ENCODE peak calls at places on chromosome 10, in seven cellular contexts. O, H, P, V, Y, E and A are unnamed samples.

GRCh38 chr10:113326160-113327111 is 226.4 kb upstream of the HABP2 start:
- DNase-seq in O (no peak), Y (no peak), H (peak; percentile 55), E (peak; percentile 93), V (peak; percentile 40), P (peak; percentile 9), A (no peak)

GRCh38 chr10:17851611-17852010 is 42.5 kb downstream of the MRC1 start:
- DNase-seq in Y (no peak), O (no peak), E (no peak), H (peak; percentile 42), P (no peak), V (peak; percentile 24), A (no peak)

GRCh38 chr10:113680172-113681111 is 730 bp downstream of the CASP7 start:
- DNase-seq in V (peak; percentile 21), E (peak; percentile 28), Y (peak; percentile 84), H (peak; percentile 39), O (peak; percentile 43), P (no peak), A (peak; percentile 33)

GRCh38 chr10:131886181-131886716 is 14.6 kb upstream of the PPP2R2D start:
- DNase-seq in V (no peak), Y (peak; percentile 62), P (no peak), E (no peak), H (no peak), O (no peak), A (no peak)

GRCh38 chr10:43846187-43846680 is 197.6 kb upstream of the ZNF32 start:
- DNase-seq in H (no peak), P (no peak), V (no peak), O (no peak), E (no peak), Y (no peak), A (no peak)

GRCh38 chr10:27513451-27514191 is 9.5 kb downstream of the RAB18 start:
- DNase-seq in H (no peak), P (no peak), V (no peak), E (no peak), Y (no peak), O (no peak), A (no peak)

GRCh38 chr10:49300140-49300974 is 1.4 kb downstream of the C10orf71 start:
- DNase-seq in V (no peak), H (no peak), Y (no peak), E (no peak), P (no peak), O (no peak), A (no peak)

GRCh38 chr10:6507311-6507710 is 72.8 kb downstream of the PRKCQ start:
- DNase-seq in Y (no peak), V (no peak), P (no peak), E (no peak), H (no peak), O (no peak), A (no peak)

GRCh38 chr10:120455004-120455403 is 2.0 kb upstream of the PLPP4 start:
- DNase-seq in O (no peak), P (no peak), H (no peak), E (no peak), Y (no peak), V (no peak), A (no peak)

GRCh38 chr10:128546651-128547165 is 420.5 kb upstream of the MKI67 start:
- DNase-seq in H (no peak), E (no peak), P (no peak), O (no peak), V (no peak), Y (no peak), A (no peak)

GRCh38 chr10:28754930-28755718 is 77.8 kb downstream of the BAMBI start:
- DNase-seq in P (no peak), O (no peak), V (no peak), E (no peak), H (no peak), Y (no peak), A (no peak)

GRCh38 chr10:123148414-123149161 is 652 bp downstream of the HMX2 start:
- DNase-seq in E (no peak), Y (peak; percentile 77), O (no peak), P (no peak), V (no peak), H (no peak), A (no peak)

GRCh38 chr10:47165711-47166404 is 134.1 kb upstream of the GDF10 start:
- DNase-seq in P (no peak), O (peak; percentile 73), H (peak; percentile 68), Y (peak; percentile 87), V (peak; percentile 47), E (no peak), A (peak; percentile 22)

GRCh38 chr10:114245128-114245791 is 6.2 kb downstream of the VWA2 start:
- DNase-seq in P (no peak), O (no peak), E (no peak), V (no peak), Y (no peak), H (peak; percentile 42), A (peak; percentile 72)

GRCh38 chr10:25425776-25426175 is 251.0 kb downstream of the GPR158 start:
- DNase-seq in H (no peak), Y (no peak), E (no peak), P (no peak), V (no peak), O (no peak), A (no peak)

GRCh38 chr10:23150610-23151009 is 41.5 kb upstream of the PTF1A start:
- DNase-seq in V (no peak), O (no peak), P (no peak), Y (no peak), H (no peak), E (no peak), A (no peak)

GRCh38 chr10:2387261-2387660 is 649.9 kb upstream of the ADARB2 start:
- DNase-seq in E (no peak), O (no peak), V (no peak), H (no peak), P (no peak), Y (no peak), A (no peak)

GRCh38 chr10:58764087-58764747 is 251.5 kb downstream of the BICC1 start:
- DNase-seq in H (no peak), P (no peak), Y (no peak), O (no peak), E (no peak), V (no peak), A (no peak)

GRCh38 chr10:43965033-43965917 is 316.6 kb upstream of the ZNF32 start:
- DNase-seq in V (no peak), Y (peak; percentile 50), P (no peak), O (no peak), E (no peak), H (no peak), A (no peak)

GRCh38 chr10:5354068-5354467 is 10.7 kb upstream of the UCN3 start:
- DNase-seq in V (no peak), Y (no peak), H (no peak), P (no peak), O (no peak), E (no peak), A (no peak)

GRCh38 chr10:71963351-71963755 is 842 bp upstream of the CHST3 start:
- DNase-seq in O (peak; percentile 67), H (no peak), E (no peak), P (no peak), V (peak; percentile 42), Y (no peak), A (no peak)

GRCh38 chr10:71966046-71967004 is 2.1 kb downstream of the CHST3 start:
- DNase-seq in Y (no peak), P (no peak), E (no peak), O (peak; percentile 34), V (no peak), H (no peak), A (no peak)

GRCh38 chr10:71963756-71964668 is at the start of gene CHST3:
- DNase-seq in E (no peak), V (peak; percentile 46), O (peak; percentile 91), P (peak; percentile 48), H (no peak), Y (no peak), A (peak; percentile 41)

GRCh38 chr10:71965623-71966022 is 1.4 kb downstream of the CHST3 start:
- DNase-seq in P (no peak), O (peak; percentile 63), H (no peak), V (no peak), Y (no peak), E (no peak), A (no peak)

DNA sequence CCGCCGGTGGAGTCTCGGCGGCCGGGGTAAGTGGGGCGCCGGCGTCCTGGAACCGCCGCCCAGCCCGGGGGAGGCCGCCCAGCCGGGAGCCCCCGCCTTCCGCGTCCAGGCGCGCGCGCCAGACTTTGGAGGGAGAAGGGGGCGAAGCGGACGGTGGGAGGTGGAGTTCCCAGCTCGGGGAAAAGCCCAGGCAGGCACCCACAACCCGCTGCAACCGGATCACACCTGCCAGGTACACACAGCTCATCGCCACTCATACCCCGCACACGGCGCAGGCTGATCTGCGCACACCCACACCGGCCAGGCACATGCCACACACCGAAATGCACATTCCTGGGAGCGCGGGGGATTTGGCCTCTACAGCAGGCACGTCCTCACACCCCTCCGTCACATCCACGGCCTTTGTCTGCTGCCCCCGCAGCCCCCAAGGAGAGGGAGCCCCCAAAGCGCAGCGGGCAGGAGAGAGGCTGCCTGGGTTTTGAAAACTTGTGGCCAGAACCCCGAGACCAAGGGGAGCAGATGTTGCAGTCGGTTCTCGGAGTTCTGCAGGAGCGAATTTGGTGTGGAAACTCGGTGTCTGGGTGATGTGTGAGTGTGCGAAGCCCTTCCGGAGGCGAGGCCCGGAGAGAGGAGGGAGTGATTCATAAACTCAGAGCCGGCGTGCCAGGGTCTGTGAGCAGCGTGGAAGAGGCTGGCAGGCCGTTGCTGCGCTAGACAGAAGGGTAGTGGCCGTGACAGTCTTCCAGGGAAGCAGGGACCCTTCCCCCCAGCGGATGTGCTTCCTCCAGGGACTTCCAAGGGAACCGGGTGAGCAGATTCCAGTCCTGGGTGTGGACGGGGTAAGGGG is 697 bp downstream of the CHST3 start:
- DNase-seq in H (no peak), V (no peak), Y (no peak), P (no peak), E (peak; percentile 40), O (peak; percentile 75), A (peak; percentile 60)
- TF ChIP-seq POLR2A in H (no peak), V (no peak), Y (no peak), P (no peak), E (no peak), O (no peak), A (no peak)

GRCh38 chr10:133520193-133520738 is 6.9 kb upstream of the CYP2E1 start:
- DNase-seq in E (peak; percentile 91), V (peak; percentile 39), O (peak; percentile 90), H (peak; percentile 43), P (peak; percentile 77), Y (peak; percentile 97), A (peak; percentile 49)
- TF ChIP-seq POLR2A in E (peak; percentile 82), V (no peak), O (no peak), H (no peak), P (no peak), Y (no peak), A (no peak)

GRCh38 chr10:29841724-29842649 is 207.2 kb upstream of the SVIL start:
- DNase-seq in H (peak; percentile 44), V (no peak), E (peak; percentile 56), O (peak; percentile 50), Y (no peak), P (no peak), A (peak; percentile 54)
- TF ChIP-seq POLR2A in H (no peak), V (no peak), E (no peak), O (no peak), Y (no peak), P (no peak), A (no peak)

DNA sequence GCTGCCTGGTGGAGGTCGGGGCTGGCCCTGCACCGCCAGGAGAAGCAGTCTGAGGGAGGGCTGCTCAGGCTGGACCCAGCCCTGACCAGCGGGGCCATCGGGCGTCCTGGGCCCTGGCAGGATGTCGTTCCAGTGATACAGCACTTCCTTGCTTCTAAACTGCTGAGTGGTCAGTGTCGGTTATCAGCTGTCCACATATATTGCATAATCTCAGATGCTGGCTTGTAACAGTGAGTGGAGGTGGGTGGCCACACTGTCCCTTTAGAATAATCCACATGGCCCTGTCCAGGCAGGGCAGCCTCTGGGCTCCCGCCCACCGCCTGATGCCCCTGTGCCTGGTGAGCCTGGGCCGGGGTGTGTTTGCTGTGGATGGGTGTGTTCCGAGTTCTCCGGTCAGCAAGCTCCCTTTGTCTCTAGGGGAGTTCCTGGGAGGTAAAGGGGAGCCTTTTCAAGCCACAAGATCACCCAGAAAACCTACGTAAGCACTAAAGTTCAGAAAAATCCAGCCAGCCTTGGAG is 86.1 kb downstream of the LHPP start:
- DNase-seq in H (no peak), P (no peak), V (no peak), O (no peak), E (no peak), Y (no peak), A (no peak)
- TF ChIP-seq POLR2A in H (no peak), P (no peak), V (no peak), O (no peak), E (no peak), Y (no peak), A (no peak)